ENCODE peak calls at places on chromosomes 6 and 20, in four cellular contexts. G is uterus, O is SK-N-SH, I is heart left ventricle. Q is an unnamed sample.

GRCh38 chr20:41427833-41428232 is 61.2 kb upstream of the EMILIN3 start:
- DNase-seq in I (no peak), O (no peak), G (no peak), Q (no peak)

GRCh38 chr6:95815389-95816056 is 200.3 kb upstream of the FUT9 start:
- DNase-seq in G (no peak), I (no peak), O (no peak), Q (no peak)

GRCh38 chr20:50621068-50621467 is 70.3 kb downstream of the RIPOR3 start:
- DNase-seq in G (no peak), I (no peak), O (no peak), Q (no peak)

GRCh38 chr6:156423075-156423474 is 354.1 kb upstream of the ARID1B start:
- DNase-seq in G (no peak), I (no peak), O (no peak), Q (no peak)

GRCh38 chr6:144659735-144660246 is 374.7 kb downstream of the UTRN start:
- DNase-seq in I (no peak), G (no peak), O (no peak), Q (no peak)

GRCh38 chr6:90175627-90176538 is 120.8 kb downstream of the BACH2 start:
- DNase-seq in G (no peak), I (no peak), O (no peak), Q (peak)

GRCh38 chr6:142048593-142048980 is 84.1 kb upstream of the GJE1 start:
- DNase-seq in G (no peak), I (no peak), O (no peak), Q (no peak)

GRCh38 chr20:34343458-34344255 is 19.4 kb upstream of the ITCH start:
- DNase-seq in O (no peak), I (no peak), G (no peak), Q (no peak)

GRCh38 chr6:14748679-14749078 is 497.2 kb upstream of the JARID2 start:
- DNase-seq in O (no peak), I (no peak), G (no peak), Q (no peak)

GRCh38 chr20:37007898-37008649 is 56.6 kb upstream of the SAMHD1 start:
- DNase-seq in G (no peak), I (no peak), O (peak), Q (no peak)

GRCh38 chr6:15606347-15606746 is 56.5 kb downstream of the DTNBP1 start:
- DNase-seq in I (no peak), G (no peak), O (no peak), Q (no peak)

GRCh38 chr6:42401605-42401935 is 50.2 kb downstream of the TRERF1 start:
- DNase-seq in O (no peak), I (no peak), G (no peak), Q (no peak)

GRCh38 chr6:6825986-6826901 is 237.7 kb downstream of the LY86 start:
- DNase-seq in I (peak), G (peak), O (peak), Q (no peak)

GRCh38 chr6:158711264-158711663 is 61.4 kb downstream of the SYTL3 start:
- DNase-seq in O (no peak), G (no peak), I (no peak), Q (no peak)

GRCh38 chr20:31675828-31676533 is 38.3 kb downstream of the COX4I2 start:
- DNase-seq in G (no peak), I (no peak), O (no peak), Q (no peak)

GRCh38 chr20:1535420-1536175 is 21.9 kb downstream of the SIRPD start:
- DNase-seq in O (no peak), G (no peak), I (peak), Q (no peak)

GRCh38 chr20:1171461-1172093 is 13.2 kb downstream of the TMEM74B start:
- DNase-seq in I (no peak), G (no peak), O (no peak), Q (no peak)

GRCh38 chr6:170073846-170074245 is 217.0 kb downstream of the DLL1 start:
- DNase-seq in G (no peak), I (no peak), O (no peak), Q (no peak)

GRCh38 chr20:59589051-59589450 is 15.3 kb upstream of the PHACTR3 start:
- DNase-seq in O (no peak), G (no peak), I (no peak), Q (no peak)

GRCh38 chr20:34768105-34768504 is 57.3 kb downstream of the NCOA6 start:
- DNase-seq in G (no peak), I (no peak), O (no peak), Q (no peak)

GRCh38 chr6:7496266-7496875 is 45.1 kb upstream of the DSP start:
- DNase-seq in G (no peak), O (no peak), I (no peak), Q (no peak)

GRCh38 chr6:24313477-24314141 is 44.2 kb downstream of the DCDC2 start:
- DNase-seq in I (no peak), O (no peak), G (no peak), Q (peak)

GRCh38 chr20:8837396-8837795 is 231.5 kb upstream of the PLCB4 start:
- DNase-seq in O (no peak), G (no peak), I (no peak), Q (peak)

GRCh38 chr6:43436577-43437282 is 9.4 kb downstream of the ABCC10 start:
- DNase-seq in G (peak), I (no peak), O (no peak), Q (peak)

DNA sequence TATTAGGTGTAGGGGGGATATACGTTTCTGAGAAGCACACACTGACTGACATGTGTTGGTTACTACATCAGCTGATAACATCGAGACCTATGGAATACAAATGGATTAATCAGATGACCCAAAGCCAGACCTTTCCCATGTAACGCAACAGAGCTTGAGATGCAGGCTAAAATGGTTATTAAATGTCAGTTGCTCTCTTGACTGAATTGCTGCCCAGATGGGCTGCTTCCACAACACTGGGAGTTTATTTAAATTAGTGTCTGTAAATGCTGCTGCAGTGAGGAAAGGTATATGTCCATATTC is 298.8 kb downstream of the PHACTR1 start:
- DNase-seq in G (no peak), O (peak), I (no peak), Q (no peak)
- H3K27ac ChIP-seq in G (no peak), O (no peak), I (peak), Q (no peak)

DNA sequence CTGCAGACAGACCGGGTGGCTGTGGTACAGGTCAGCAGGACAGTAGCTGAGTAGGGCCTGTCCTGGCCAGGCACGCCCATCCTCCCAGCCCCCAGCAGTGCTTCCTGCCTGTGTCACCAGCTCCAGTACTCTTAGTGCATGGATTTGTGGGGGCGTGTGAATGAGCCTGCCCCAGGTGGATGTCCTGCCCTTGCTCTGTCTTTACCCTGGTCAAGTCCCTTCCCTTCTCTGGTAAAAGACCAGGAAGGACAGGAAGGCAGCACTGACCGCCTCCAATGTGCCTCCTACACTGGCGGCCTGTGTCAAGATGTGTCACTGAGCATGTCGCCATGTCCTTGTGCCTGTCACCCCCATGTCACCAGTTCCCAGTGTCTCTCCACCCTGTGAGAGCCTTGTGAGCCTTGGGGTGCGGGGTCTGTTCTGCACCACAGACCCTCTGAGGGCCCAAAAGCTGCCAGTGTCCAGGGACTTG is 11.9 kb downstream of the TEAD3 start:
- DNase-seq in I (no peak), O (peak), G (no peak), Q (no peak)
- H3K27ac ChIP-seq in I (peak), O (no peak), G (peak), Q (peak)

DNA sequence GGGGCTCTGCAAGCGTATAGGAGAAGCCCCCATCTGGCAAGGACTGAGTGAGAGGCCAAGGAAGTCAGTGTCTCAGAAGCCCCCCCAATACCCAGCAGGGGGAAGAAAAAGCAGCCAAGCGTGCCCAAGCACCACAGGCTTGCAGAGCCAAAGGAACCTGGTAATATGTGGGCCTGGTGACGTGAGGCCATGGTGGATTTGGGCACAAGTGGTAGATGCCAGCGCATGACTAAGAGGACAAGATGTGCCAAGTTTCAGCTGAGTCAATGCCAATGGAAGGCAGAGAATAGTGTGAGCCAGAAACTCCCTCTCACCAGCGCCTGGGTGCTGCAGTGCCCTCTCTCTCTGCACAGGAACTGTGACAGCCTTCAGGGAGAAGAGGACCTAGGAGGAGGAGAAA is 110.0 kb downstream of the QRSL1 start:
- DNase-seq in G (no peak), O (no peak), I (peak), Q (peak)
- H3K27ac ChIP-seq in G (no peak), O (no peak), I (no peak), Q (peak)

GRCh38 chr6:31497595-31498476 is at the start of gene MICB:
- DNase-seq in G (peak), O (peak), I (peak), Q (no peak)
- H3K27ac ChIP-seq in G (peak), O (no peak), I (no peak), Q (peak)

GRCh38 chr20:3815703-3816315 is 4.5 kb upstream of the AP5S1 start:
- DNase-seq in I (no peak), O (no peak), G (no peak), Q (no peak)
- H3K27ac ChIP-seq in I (no peak), O (no peak), G (no peak), Q (no peak)

GRCh38 chr20:47351643-47352331 is 4.7 kb downstream of the ZMYND8 start:
- DNase-seq in I (no peak), O (peak), G (no peak), Q (no peak)
- H3K27ac ChIP-seq in I (peak), O (peak), G (peak), Q (peak)

Q was measured in epithelial cell of prostate.